ENCODE peak calls at places on chromosome 1, in seven cellular contexts. One of them, this sample, is unnamed.

GRCh38 chr1:178498896-178499675 is 2.3 kb upstream of the CLEC20A start:
- DNase-seq in left lung: no peak
- DNase-seq in ELR: no peak
- DNase-seq in GM13976: no peak
- DNase-seq in skeletal muscle cell: no peak
- DNase-seq in A549: no peak
- DNase-seq in GM12891: no peak
- DNase-seq in this sample: no peak

GRCh38 chr1:51926171-51926812 is 47.8 kb upstream of the NRDC start:
- DNase-seq in skeletal muscle cell: no peak
- DNase-seq in GM12891: no peak
- DNase-seq in left lung: no peak
- DNase-seq in ELR: peak; percentile 56
- DNase-seq in GM13976: no peak
- DNase-seq in A549: no peak
- DNase-seq in this sample: no peak

GRCh38 chr1:234564035-234565029 is 45.6 kb downstream of the IRF2BP2 start:
- DNase-seq in left lung: no peak
- DNase-seq in GM13976: no peak
- DNase-seq in GM12891: no peak
- DNase-seq in A549: peak; percentile 82
- DNase-seq in skeletal muscle cell: peak; percentile 65
- DNase-seq in ELR: peak; percentile 94
- DNase-seq in this sample: no peak

GRCh38 chr1:160795951-160796383 is at the start of gene LY9:
- DNase-seq in skeletal muscle cell: no peak
- DNase-seq in GM13976: peak; percentile 63
- DNase-seq in ELR: no peak
- DNase-seq in left lung: no peak
- DNase-seq in A549: no peak
- DNase-seq in GM12891: peak; percentile 43
- DNase-seq in this sample: no peak

GRCh38 chr1:47593001-47593568 is 155.2 kb downstream of the FOXD2 start:
- DNase-seq in A549: no peak
- DNase-seq in GM12891: no peak
- DNase-seq in left lung: peak; percentile 71
- DNase-seq in ELR: no peak
- DNase-seq in skeletal muscle cell: no peak
- DNase-seq in GM13976: no peak
- DNase-seq in this sample: no peak

GRCh38 chr1:118335372-118335771 is 150.3 kb upstream of the SPAG17 start:
- DNase-seq in ELR: peak; percentile 47
- DNase-seq in skeletal muscle cell: peak; percentile 75
- DNase-seq in GM12891: no peak
- DNase-seq in GM13976: peak; percentile 26
- DNase-seq in left lung: no peak
- DNase-seq in A549: no peak
- DNase-seq in this sample: no peak

GRCh38 chr1:173249349-173249748 is 42.2 kb upstream of the TNFSF4 start:
- DNase-seq in GM13976: no peak
- DNase-seq in left lung: no peak
- DNase-seq in skeletal muscle cell: peak; percentile 43
- DNase-seq in GM12891: no peak
- DNase-seq in A549: no peak
- DNase-seq in ELR: no peak
- DNase-seq in this sample: no peak

GRCh38 chr1:151816964-151817730 is 11.9 kb upstream of the LINGO4 start:
- DNase-seq in left lung: no peak
- DNase-seq in ELR: no peak
- DNase-seq in skeletal muscle cell: no peak
- DNase-seq in GM12891: no peak
- DNase-seq in GM13976: no peak
- DNase-seq in A549: no peak
- DNase-seq in this sample: no peak

GRCh38 chr1:229076217-229076616 is 194.7 kb upstream of the RAB4A start:
- DNase-seq in ELR: no peak
- DNase-seq in A549: no peak
- DNase-seq in left lung: no peak
- DNase-seq in skeletal muscle cell: no peak
- DNase-seq in GM12891: no peak
- DNase-seq in GM13976: no peak
- DNase-seq in this sample: no peak